ENCODE peak calls at places on chromosome 10, in ten cellular contexts. R, A, S, Y, M, U, T, Q, E and B are unnamed samples.

GRCh38 chr10:99524050-99524666 is 8.6 kb upstream of the NKX2-3 start:
- DNase-seq in R (no peak), A (no peak), T (no peak), U (no peak), M (no peak), Y (no peak), S (no peak), Q (no peak), E (no peak), B (no peak)

GRCh38 chr10:99766282-99766681 is 16.2 kb upstream of the ABCC2 start:
- DNase-seq in E (no peak), S (no peak), Q (no peak), T (no peak), A (no peak), M (no peak), U (no peak), Y (no peak), R (no peak), B (no peak)

GRCh38 chr10:52637592-52637991 is 135.0 kb downstream of the MBL2 start:
- DNase-seq in U (no peak), R (no peak), Y (no peak), S (no peak), Q (no peak), E (no peak), T (no peak), A (no peak), M (peak; percentile 60), B (no peak)

GRCh38 chr10:91242940-91243339 is 22.5 kb downstream of the PCGF5 start:
- DNase-seq in R (no peak), M (no peak), Y (no peak), E (no peak), Q (no peak), T (no peak), A (no peak), U (no peak), S (no peak), B (no peak)

GRCh38 chr10:5551531-5552375 is 27.0 kb downstream of the CALML3 start:
- DNase-seq in R (no peak), Q (no peak), S (no peak), T (no peak), U (peak; percentile 68), M (peak; percentile 52), A (no peak), Y (no peak), E (no peak), B (peak; percentile 17)

GRCh38 chr10:8921583-8921982 is 867.1 kb downstream of the GATA3 start:
- DNase-seq in A (no peak), S (no peak), Y (no peak), M (no peak), E (no peak), U (no peak), T (no peak), R (no peak), Q (no peak), B (no peak)

GRCh38 chr10:121710207-121710606 is 112.0 kb upstream of the FGFR2 start:
- DNase-seq in A (no peak), M (no peak), Y (no peak), Q (peak; percentile 18), S (no peak), R (no peak), E (no peak), T (no peak), U (no peak), B (no peak)

GRCh38 chr10:71429304-71429703 is 32.6 kb downstream of the CDH23 start:
- DNase-seq in A (no peak), E (no peak), R (no peak), Q (no peak), U (no peak), Y (no peak), T (no peak), S (no peak), M (no peak), B (no peak)

GRCh38 chr10:88661018-88661417 is 3.2 kb upstream of the LIPF start:
- DNase-seq in Q (no peak), A (no peak), U (no peak), M (no peak), S (no peak), T (no peak), R (no peak), Y (no peak), E (no peak), B (peak; percentile 8)

GRCh38 chr10:112896273-112896672 is 53.8 kb upstream of the TCF7L2 start:
- DNase-seq in Q (no peak), E (no peak), Y (no peak), R (no peak), M (peak; percentile 64), U (no peak), A (no peak), S (no peak), T (no peak), B (no peak)

GRCh38 chr10:33716461-33717267 is 382.2 kb upstream of the NRP1 start:
- DNase-seq in M (no peak), T (no peak), Y (no peak), A (no peak), S (no peak), Q (no peak), E (no peak), R (no peak), U (no peak), B (peak; percentile 5)